ENCODE peak calls at places on chromosome 13, in seven cellular contexts. M is stomach; O is esophagus muscularis mucosa; C is upper lobe of right lung; U is CD8-positive, alpha-beta memory T cell; R is CD8-positive, alpha-beta T cell; F is cardiac muscle cell. P is an unnamed sample. For H3K4me1, the result is how much of the 10 kb centered on the place peaks cover.

GRCh38 chr13:24270639-24271131 is 38.7 kb upstream of the C1QTNF9 start:
- DNase-seq in M (peak), O (no peak), C (peak), U (peak), R (peak), F (peak), P (peak)

GRCh38 chr13:84192125-84192524 is 309.9 kb upstream of the SLITRK1 start:
- DNase-seq in M (no peak), O (no peak), C (no peak), U (no peak), R (no peak), F (no peak), P (no peak)

GRCh38 chr13:75704942-75705320 is 68.8 kb downstream of the LMO7 start:
- DNase-seq in M (peak), O (no peak), C (peak), U (no peak), R (no peak), F (no peak), P (no peak)

GRCh38 chr13:111907341-111907880 is 159.5 kb upstream of the SOX1 start:
- DNase-seq in M (no peak), O (peak), C (no peak), U (no peak), R (no peak), F (no peak), P (no peak)

GRCh38 chr13:23007430-23007829 is 173.3 kb upstream of the SGCG start:
- DNase-seq in M (no peak), O (no peak), C (no peak), U (no peak), R (no peak), F (no peak), P (peak)

GRCh38 chr13:44394649-44395048 is 21.0 kb downstream of the SERP2 start:
- DNase-seq in M (no peak), O (no peak), C (no peak), U (no peak), R (no peak), F (no peak), P (no peak)

GRCh38 chr13:32142956-32143375 is 111.4 kb downstream of the FRY start:
- DNase-seq in M (no peak), O (no peak), C (no peak), U (no peak), R (no peak), F (peak), P (no peak)

GRCh38 chr13:88617176-88617575 is 946.0 kb downstream of the SLITRK5 start:
- DNase-seq in M (no peak), O (no peak), C (no peak), U (no peak), R (no peak), F (no peak), P (no peak)

GRCh38 chr13:90105276-90105675 is 1242.2 kb upstream of the MIR17HG start:
- DNase-seq in M (no peak), O (no peak), C (no peak), U (no peak), R (no peak), F (no peak), P (no peak)

GRCh38 chr13:77774181-77774580 is 76.7 kb downstream of the SLAIN1 start:
- DNase-seq in M (no peak), O (no peak), C (no peak), U (no peak), R (no peak), F (no peak), P (no peak)

GRCh38 chr13:30355405-30355741 is 48.0 kb upstream of the KATNAL1 start:
- DNase-seq in M (peak), O (no peak), C (peak), U (no peak), R (peak), F (peak), P (peak)

GRCh38 chr13:98349731-98350305 is 172.7 kb upstream of the RNF113B start:
- DNase-seq in M (peak), O (no peak), C (no peak), U (no peak), R (no peak), F (peak), P (peak)

GRCh38 chr13:34523401-34523800 is 418.7 kb upstream of the NBEA start:
- DNase-seq in M (no peak), O (no peak), C (no peak), U (no peak), R (no peak), F (no peak), P (no peak)

GRCh38 chr13:106087201-106087600 is 448.3 kb downstream of the EFNB2 start:
- DNase-seq in M (no peak), O (no peak), C (no peak), U (no peak), R (no peak), F (no peak), P (no peak)

GRCh38 chr13:24660023-24660806 is 20.0 kb upstream of the ATP12A start:
- DNase-seq in M (no peak), O (no peak), C (no peak), U (no peak), R (no peak), F (no peak), P (no peak)

GRCh38 chr13:113179374-113180230 is 21.2 kb downstream of the PROZ start:
- DNase-seq in M (no peak), O (no peak), C (no peak), U (no peak), R (peak), F (peak), P (no peak)

GRCh38 chr13:90032841-90033493 is 1314.5 kb upstream of the MIR17HG start:
- DNase-seq in M (no peak), O (no peak), C (peak), U (no peak), R (no peak), F (no peak), P (no peak)

GRCh38 chr13:99962242-99962641 is 9.3 kb downstream of the ZIC5 start:
- DNase-seq in M (no peak), O (no peak), C (no peak), U (no peak), R (no peak), F (no peak), P (no peak)

GRCh38 chr13:113273856-113274590 is 23.0 kb upstream of the LAMP1 start:
- DNase-seq in M (no peak), O (no peak), C (peak), U (no peak), R (no peak), F (no peak), P (peak)

GRCh38 chr13:24274452-24274971 is 34.9 kb upstream of the C1QTNF9 start:
- DNase-seq in M (peak), O (no peak), C (peak), U (peak), R (peak), F (no peak), P (peak)

GRCh38 chr13:92573467-92574057 is 653.0 kb upstream of the GPC6 start:
- DNase-seq in M (no peak), O (no peak), C (no peak), U (no peak), R (no peak), F (peak), P (peak)

GRCh38 chr13:21673592-21674270 is 2.9 kb downstream of the FGF9 start:
- DNase-seq in M (peak), O (no peak), C (peak), U (no peak), R (peak), F (peak), P (peak)

GRCh38 chr13:26168276-26168814 is 53.8 kb downstream of the RNF6 start:
- DNase-seq in M (no peak), O (no peak), C (no peak), U (no peak), R (no peak), F (no peak), P (no peak)

GRCh38 chr13:28751210-28751935 is 32.6 kb upstream of the SLC46A3 start:
- DNase-seq in M (no peak), O (peak), C (no peak), U (no peak), R (no peak), F (no peak), P (no peak)

GRCh38 chr13:109724603-109725002 is 61.8 kb downstream of the IRS2 start:
- DNase-seq in M (no peak), O (no peak), C (no peak), U (no peak), R (no peak), F (no peak), P (no peak)

GRCh38 chr13:98853791-98854191 is 101.3 kb upstream of the SLC15A1 start:
- DNase-seq in M (peak), O (no peak), C (no peak), U (no peak), R (no peak), F (no peak), P (no peak)

GRCh38 chr13:23609414-23610186 is 39.4 kb downstream of the TNFRSF19 start:
- DNase-seq in M (no peak), O (no peak), C (no peak), U (no peak), R (no peak), F (no peak), P (peak)

GRCh38 chr13:32448224-32448623 is 20.3 kb upstream of the N4BP2L1 start:
- DNase-seq in M (no peak), O (no peak), C (no peak), U (no peak), R (no peak), F (no peak), P (no peak)

GRCh38 chr13:23432589-23432988 is 913 bp downstream of the SACS start:
- DNase-seq in M (no peak), O (peak), C (no peak), U (no peak), R (no peak), F (no peak), P (no peak)

GRCh38 chr13:36831291-36831690 is 12.3 kb downstream of the RFXAP start:
- DNase-seq in M (no peak), O (no peak), C (no peak), U (no peak), R (no peak), F (no peak), P (no peak)

GRCh38 chr13:53198699-53199098 is 170.1 kb downstream of the OLFM4 start:
- DNase-seq in M (no peak), O (peak), C (no peak), U (no peak), R (no peak), F (no peak), P (no peak)

GRCh38 chr13:31722684-31723083 is 16.6 kb upstream of the RXFP2 start:
- DNase-seq in M (no peak), O (no peak), C (no peak), U (no peak), R (no peak), F (no peak), P (no peak)

GRCh38 chr13:105914637-105915036 is 620.8 kb downstream of the EFNB2 start:
- DNase-seq in M (no peak), O (peak), C (no peak), U (no peak), R (no peak), F (peak), P (no peak)

GRCh38 chr13:75693227-75693626 is 57.1 kb downstream of the LMO7 start:
- DNase-seq in M (no peak), O (no peak), C (no peak), U (no peak), R (no peak), F (no peak), P (no peak)

GRCh38 chr13:64723735-64724134 is 2506.4 kb downstream of the PCDH9 start:
- DNase-seq in M (no peak), O (no peak), C (no peak), U (no peak), R (no peak), F (peak), P (no peak)

GRCh38 chr13:106318941-106319411 is 216.5 kb downstream of the EFNB2 start:
- DNase-seq in M (no peak), O (no peak), C (no peak), U (no peak), R (no peak), F (no peak), P (no peak)

GRCh38 chr13:91142572-91142971 is 204.9 kb upstream of the MIR17HG start:
- DNase-seq in M (no peak), O (no peak), C (no peak), U (no peak), R (no peak), F (no peak), P (no peak)

GRCh38 chr13:80224468-80224867 is 116.5 kb downstream of the SPRY2 start:
- DNase-seq in M (no peak), O (no peak), C (no peak), U (no peak), R (no peak), F (no peak), P (no peak)

DNA sequence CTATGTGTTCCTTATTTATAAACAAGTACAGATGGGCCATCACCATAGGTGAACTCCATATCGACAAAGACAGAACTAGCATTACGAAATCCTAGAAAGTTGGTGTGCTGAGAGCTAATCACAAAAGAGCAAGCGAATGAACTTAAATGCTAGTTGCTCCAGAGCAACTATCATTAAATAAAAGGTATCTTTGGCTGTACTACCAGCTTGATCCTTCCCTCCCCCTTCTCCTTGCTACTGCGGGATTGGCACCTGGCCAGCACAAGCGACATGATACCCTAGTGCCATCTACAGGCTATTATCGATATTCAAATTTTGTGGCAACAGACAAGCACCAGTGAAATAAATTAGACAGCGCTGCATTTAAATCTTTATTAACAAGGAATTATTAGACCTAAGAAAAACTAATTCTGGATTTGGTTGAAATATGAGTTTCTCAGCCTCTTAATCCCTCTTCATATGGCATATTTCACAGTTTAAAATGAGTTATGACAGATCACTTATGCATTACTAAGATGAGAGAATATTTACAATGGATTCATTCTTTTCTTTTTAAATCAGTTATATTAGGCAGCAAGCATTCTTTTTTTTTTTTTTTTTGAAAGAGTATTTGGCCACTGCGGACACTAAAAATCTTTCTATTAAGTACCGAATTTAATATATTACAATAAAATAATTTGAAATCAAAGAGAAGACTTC is 5.8 kb downstream of the PCDH9 start:
- DNase-seq in M (peak), O (no peak), C (peak), U (peak), R (peak), F (peak), P (peak)
- H3K4me3 ChIP-seq in M (peak), O (peak), C (peak), U (no peak), R (no peak), F (no peak), P (peak)

GRCh38 chr13:73918691-73919090 is 215.5 kb downstream of the KLF12 start:
- DNase-seq in M (no peak), O (no peak), C (no peak), U (no peak), R (no peak), F (no peak), P (no peak)
- H3K4me1 ChIP-seq in M (under half), O (under half), C (under half), U (under half), R (under half), F (under half), P (under half)

DNA sequence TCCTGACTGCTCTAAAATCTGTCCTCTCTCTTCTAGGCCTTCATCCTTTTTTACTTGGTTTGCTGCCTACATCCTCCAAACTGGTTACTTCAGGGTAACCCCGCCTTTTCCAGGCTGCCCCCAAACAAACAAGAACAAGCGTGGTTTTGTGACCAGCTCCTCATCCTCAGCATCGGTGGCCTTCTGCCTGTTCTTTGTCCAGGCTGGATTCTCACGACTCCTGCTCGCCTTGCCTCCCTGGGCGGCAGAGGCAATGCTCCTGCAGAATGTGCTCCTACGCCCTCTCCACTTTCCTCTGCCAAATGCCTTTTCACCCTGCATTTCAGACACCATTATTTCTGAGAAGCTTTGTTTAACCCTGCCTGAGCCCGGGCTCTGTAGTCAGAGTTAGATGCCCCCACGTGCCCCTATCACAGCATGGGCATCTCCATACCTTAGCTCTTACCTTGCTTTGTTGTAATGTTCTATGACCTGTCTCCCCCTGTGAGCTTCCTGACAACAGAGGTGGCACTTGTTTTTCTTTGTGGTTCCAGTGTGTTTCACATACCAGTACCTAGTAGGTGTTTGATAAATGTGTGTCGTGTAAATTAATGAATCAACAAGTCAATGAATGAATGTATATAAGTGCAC is 61.9 kb downstream of the WDFY2 start:
- DNase-seq in M (no peak), O (no peak), C (no peak), U (no peak), R (no peak), F (no peak), P (no peak)
- H3K4me3 ChIP-seq in M (no peak), O (no peak), C (no peak), U (no peak), R (no peak), F (no peak), P (no peak)

GRCh38 chr13:48574036-48574796 is 41.3 kb upstream of the RCBTB2 start:
- DNase-seq in M (no peak), O (peak), C (no peak), U (no peak), R (no peak), F (no peak), P (no peak)
- H3K4me1 ChIP-seq in M (under half), O (under half), C (under half), U (under half), R (under half), F (under half), P (under half)

DNA sequence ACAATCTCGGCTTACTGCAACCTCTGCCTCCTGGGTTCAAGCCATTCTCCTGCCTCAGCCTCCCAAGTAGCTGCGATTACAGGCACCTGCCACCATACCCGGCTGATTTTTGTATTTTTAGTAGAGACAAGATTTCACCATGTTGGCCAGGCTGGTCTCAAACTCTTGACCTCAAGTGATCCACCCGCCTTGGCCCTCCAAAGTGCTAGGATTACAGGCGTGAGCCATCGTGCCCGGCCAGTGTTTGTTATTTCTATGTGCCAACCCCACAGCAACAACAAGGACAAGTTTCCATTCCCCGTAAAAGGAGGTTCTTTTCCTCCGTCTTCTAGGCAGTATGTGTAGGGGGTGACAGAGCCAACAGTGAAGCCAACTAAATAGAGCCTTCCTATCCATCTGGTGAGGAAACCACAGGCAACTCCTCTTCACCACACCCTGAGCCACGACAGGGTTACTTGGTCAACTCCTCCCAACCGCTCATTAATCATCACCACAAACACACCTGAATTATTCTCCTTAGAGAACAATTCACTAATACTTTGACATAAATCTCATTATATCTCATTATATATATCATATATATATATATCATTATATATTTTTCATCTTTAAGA is 25.5 kb downstream of the FOXO1 start:
- DNase-seq in M (no peak), O (no peak), C (no peak), U (no peak), R (no peak), F (no peak), P (no peak)
- H3K4me3 ChIP-seq in M (no peak), O (no peak), C (no peak), U (no peak), R (no peak), F (no peak), P (no peak)

GRCh38 chr13:40648040-40648439 is 18.4 kb downstream of the FOXO1 start:
- DNase-seq in M (no peak), O (no peak), C (no peak), U (no peak), R (no peak), F (no peak), P (no peak)
- H3K4me1 ChIP-seq in M (half or more), O (half or more), C (under half), U (half or more), R (half or more), F (under half), P (under half)

P was measured in right cardiac atrium.